ENCODE peak calls at places on chromosomes 3 and 15, in ten cellular contexts. One of them, this sample, is unnamed.

GRCh38 chr15:61824291-61824690 is 236.0 kb downstream of the VPS13C start:
- DNase-seq in stimulated activated CD8-positive, alpha-beta memory T cell treated with anti-CD3 and anti-CD28 coated beads, Interleukin-15, amount 100 ng/mL, for 24 hours: no peak
- DNase-seq in psoas muscle: no peak
- DNase-seq in NCI-H2029: no peak
- DNase-seq in body of pancreas: no peak
- DNase-seq in pons: no peak
- DNase-seq in HFFc6: no peak
- DNase-seq in effector CD4-positive, alpha-beta T cell: no peak
- DNase-seq in stimulated activated naive CD8-positive, alpha-beta T cell treated with anti-CD3 and anti-CD28 coated beads, Interleukin-15, Interleukin-2, amounts not matched to agents 100 U/mL and 50 U/mL, for 24 hours: no peak
- DNase-seq in transverse colon: no peak
- DNase-seq in this sample: no peak

GRCh38 chr3:16028604-16029003 is 145.9 kb upstream of the GALNT15 start:
- DNase-seq in NCI-H2029: no peak
- DNase-seq in transverse colon: no peak
- DNase-seq in stimulated activated naive CD8-positive, alpha-beta T cell treated with anti-CD3 and anti-CD28 coated beads, Interleukin-15, Interleukin-2, amounts not matched to agents 100 U/mL and 50 U/mL, for 24 hours: no peak
- DNase-seq in effector CD4-positive, alpha-beta T cell: no peak
- DNase-seq in HFFc6: peak; percentile 62
- DNase-seq in psoas muscle: no peak
- DNase-seq in stimulated activated CD8-positive, alpha-beta memory T cell treated with anti-CD3 and anti-CD28 coated beads, Interleukin-15, amount 100 ng/mL, for 24 hours: no peak
- DNase-seq in body of pancreas: no peak
- DNase-seq in pons: no peak
- DNase-seq in this sample: no peak

GRCh38 chr3:71356272-71356671 is 227.3 kb downstream of the FOXP1 start:
- DNase-seq in HFFc6: no peak
- DNase-seq in psoas muscle: no peak
- DNase-seq in NCI-H2029: no peak
- DNase-seq in stimulated activated CD8-positive, alpha-beta memory T cell treated with anti-CD3 and anti-CD28 coated beads, Interleukin-15, amount 100 ng/mL, for 24 hours: no peak
- DNase-seq in effector CD4-positive, alpha-beta T cell: no peak
- DNase-seq in transverse colon: no peak
- DNase-seq in stimulated activated naive CD8-positive, alpha-beta T cell treated with anti-CD3 and anti-CD28 coated beads, Interleukin-15, Interleukin-2, amounts not matched to agents 100 U/mL and 50 U/mL, for 24 hours: no peak
- DNase-seq in body of pancreas: no peak
- DNase-seq in pons: no peak
- DNase-seq in this sample: no peak

GRCh38 chr15:50137893-50138292 is 18.9 kb upstream of the ATP8B4 start:
- DNase-seq in stimulated activated CD8-positive, alpha-beta memory T cell treated with anti-CD3 and anti-CD28 coated beads, Interleukin-15, amount 100 ng/mL, for 24 hours: no peak
- DNase-seq in HFFc6: peak; percentile 28
- DNase-seq in NCI-H2029: no peak
- DNase-seq in body of pancreas: no peak
- DNase-seq in effector CD4-positive, alpha-beta T cell: no peak
- DNase-seq in stimulated activated naive CD8-positive, alpha-beta T cell treated with anti-CD3 and anti-CD28 coated beads, Interleukin-15, Interleukin-2, amounts not matched to agents 100 U/mL and 50 U/mL, for 24 hours: no peak
- DNase-seq in psoas muscle: no peak
- DNase-seq in pons: no peak
- DNase-seq in transverse colon: no peak
- DNase-seq in this sample: no peak

GRCh38 chr3:23365066-23365465 is 161.9 kb downstream of the UBE2E2 start:
- DNase-seq in stimulated activated naive CD8-positive, alpha-beta T cell treated with anti-CD3 and anti-CD28 coated beads, Interleukin-15, Interleukin-2, amounts not matched to agents 100 U/mL and 50 U/mL, for 24 hours: no peak
- DNase-seq in HFFc6: no peak
- DNase-seq in transverse colon: no peak
- DNase-seq in effector CD4-positive, alpha-beta T cell: no peak
- DNase-seq in stimulated activated CD8-positive, alpha-beta memory T cell treated with anti-CD3 and anti-CD28 coated beads, Interleukin-15, amount 100 ng/mL, for 24 hours: no peak
- DNase-seq in psoas muscle: no peak
- DNase-seq in pons: no peak
- DNase-seq in body of pancreas: no peak
- DNase-seq in NCI-H2029: peak; percentile 85
- DNase-seq in this sample: no peak

GRCh38 chr3:127451321-127451720 is 139.2 kb downstream of the TPRA1 start:
- DNase-seq in pons: no peak
- DNase-seq in stimulated activated naive CD8-positive, alpha-beta T cell treated with anti-CD3 and anti-CD28 coated beads, Interleukin-15, Interleukin-2, amounts not matched to agents 100 U/mL and 50 U/mL, for 24 hours: no peak
- DNase-seq in body of pancreas: no peak
- DNase-seq in stimulated activated CD8-positive, alpha-beta memory T cell treated with anti-CD3 and anti-CD28 coated beads, Interleukin-15, amount 100 ng/mL, for 24 hours: no peak
- DNase-seq in HFFc6: no peak
- DNase-seq in effector CD4-positive, alpha-beta T cell: no peak
- DNase-seq in transverse colon: no peak
- DNase-seq in NCI-H2029: no peak
- DNase-seq in psoas muscle: no peak
- DNase-seq in this sample: no peak

GRCh38 chr15:67120839-67121540 is 55.6 kb downstream of the SMAD3 start:
- DNase-seq in body of pancreas: peak; percentile 88
- DNase-seq in stimulated activated CD8-positive, alpha-beta memory T cell treated with anti-CD3 and anti-CD28 coated beads, Interleukin-15, amount 100 ng/mL, for 24 hours: peak; percentile 67
- DNase-seq in transverse colon: peak; percentile 91
- DNase-seq in NCI-H2029: no peak
- DNase-seq in pons: peak; percentile 53
- DNase-seq in stimulated activated naive CD8-positive, alpha-beta T cell treated with anti-CD3 and anti-CD28 coated beads, Interleukin-15, Interleukin-2, amounts not matched to agents 100 U/mL and 50 U/mL, for 24 hours: peak; percentile 92
- DNase-seq in effector CD4-positive, alpha-beta T cell: peak; percentile 86
- DNase-seq in psoas muscle: peak; percentile 95
- DNase-seq in HFFc6: peak; percentile 72
- DNase-seq in this sample: peak; percentile 84

GRCh38 chr3:156812521-156813335 is 13.4 kb upstream of the LEKR1 start:
- DNase-seq in psoas muscle: no peak
- DNase-seq in NCI-H2029: peak; percentile 80
- DNase-seq in effector CD4-positive, alpha-beta T cell: no peak
- DNase-seq in body of pancreas: peak; percentile 76
- DNase-seq in stimulated activated naive CD8-positive, alpha-beta T cell treated with anti-CD3 and anti-CD28 coated beads, Interleukin-15, Interleukin-2, amounts not matched to agents 100 U/mL and 50 U/mL, for 24 hours: no peak
- DNase-seq in HFFc6: no peak
- DNase-seq in stimulated activated CD8-positive, alpha-beta memory T cell treated with anti-CD3 and anti-CD28 coated beads, Interleukin-15, amount 100 ng/mL, for 24 hours: no peak
- DNase-seq in transverse colon: no peak
- DNase-seq in pons: no peak
- DNase-seq in this sample: peak; percentile 32

GRCh38 chr3:14201881-14202684 is 23.5 kb downstream of the LSM3 start:
- DNase-seq in stimulated activated CD8-positive, alpha-beta memory T cell treated with anti-CD3 and anti-CD28 coated beads, Interleukin-15, amount 100 ng/mL, for 24 hours: no peak
- DNase-seq in pons: no peak
- DNase-seq in HFFc6: no peak
- DNase-seq in NCI-H2029: no peak
- DNase-seq in stimulated activated naive CD8-positive, alpha-beta T cell treated with anti-CD3 and anti-CD28 coated beads, Interleukin-15, Interleukin-2, amounts not matched to agents 100 U/mL and 50 U/mL, for 24 hours: no peak
- DNase-seq in transverse colon: no peak
- DNase-seq in body of pancreas: peak; percentile 20
- DNase-seq in effector CD4-positive, alpha-beta T cell: no peak
- DNase-seq in psoas muscle: no peak
- DNase-seq in this sample: no peak

GRCh38 chr3:152235709-152236298 is 32.9 kb upstream of the MBNL1 start:
- DNase-seq in HFFc6: peak; percentile 48
- DNase-seq in stimulated activated CD8-positive, alpha-beta memory T cell treated with anti-CD3 and anti-CD28 coated beads, Interleukin-15, amount 100 ng/mL, for 24 hours: no peak
- DNase-seq in transverse colon: no peak
- DNase-seq in effector CD4-positive, alpha-beta T cell: no peak
- DNase-seq in psoas muscle: no peak
- DNase-seq in pons: no peak
- DNase-seq in body of pancreas: no peak
- DNase-seq in stimulated activated naive CD8-positive, alpha-beta T cell treated with anti-CD3 and anti-CD28 coated beads, Interleukin-15, Interleukin-2, amounts not matched to agents 100 U/mL and 50 U/mL, for 24 hours: no peak
- DNase-seq in NCI-H2029: no peak
- DNase-seq in this sample: no peak

GRCh38 chr3:196220587-196220986 is 4.3 kb downstream of the SLC51A start:
- DNase-seq in pons: peak; percentile 50
- DNase-seq in psoas muscle: no peak
- DNase-seq in body of pancreas: peak; percentile 64
- DNase-seq in stimulated activated naive CD8-positive, alpha-beta T cell treated with anti-CD3 and anti-CD28 coated beads, Interleukin-15, Interleukin-2, amounts not matched to agents 100 U/mL and 50 U/mL, for 24 hours: no peak
- DNase-seq in HFFc6: no peak
- DNase-seq in transverse colon: no peak
- DNase-seq in stimulated activated CD8-positive, alpha-beta memory T cell treated with anti-CD3 and anti-CD28 coated beads, Interleukin-15, amount 100 ng/mL, for 24 hours: no peak
- DNase-seq in NCI-H2029: no peak
- DNase-seq in effector CD4-positive, alpha-beta T cell: no peak
- DNase-seq in this sample: no peak

GRCh38 chr3:146504546-146505197 is 35.3 kb upstream of the PLSCR2 start:
- DNase-seq in transverse colon: no peak
- DNase-seq in NCI-H2029: no peak
- DNase-seq in HFFc6: no peak
- DNase-seq in psoas muscle: no peak
- DNase-seq in stimulated activated CD8-positive, alpha-beta memory T cell treated with anti-CD3 and anti-CD28 coated beads, Interleukin-15, amount 100 ng/mL, for 24 hours: no peak
- DNase-seq in pons: no peak
- DNase-seq in body of pancreas: no peak
- DNase-seq in stimulated activated naive CD8-positive, alpha-beta T cell treated with anti-CD3 and anti-CD28 coated beads, Interleukin-15, Interleukin-2, amounts not matched to agents 100 U/mL and 50 U/mL, for 24 hours: no peak
- DNase-seq in effector CD4-positive, alpha-beta T cell: no peak
- DNase-seq in this sample: no peak

This sample was measured in colonic mucosa.